ENCODE peak calls at places on chromosomes 13 and 19, in six cellular contexts. P is GM23338, H is PC-3, K is MM.1S, T is hepatocyte, S is GM23248. U is an unnamed sample. For H3K9me2 and H3K79me2, the result is how much of the 10 kb centered on the place peaks cover.

GRCh38 chr19:51064534-51065220 is at the start of gene KLK13:
- DNase-seq in P (peak), H (no peak), K (no peak), T (peak), S (peak), U (no peak)

GRCh38 chr13:42066542-42066941 is 18.1 kb downstream of the DGKH start:
- DNase-seq in P (no peak), H (no peak), K (no peak), T (no peak), S (peak), U (no peak)

GRCh38 chr13:38582133-38582532 is 104.7 kb upstream of the FREM2 start:
- DNase-seq in P (peak), H (peak), K (peak), T (peak), S (peak), U (peak)

GRCh38 chr19:51551673-51552440 is 19.2 kb upstream of the ZNF175 start:
- DNase-seq in P (no peak), H (no peak), K (no peak), T (no peak), S (no peak), U (no peak)

GRCh38 chr13:32988588-32989256 is 27.5 kb upstream of the KL start:
- DNase-seq in P (no peak), H (no peak), K (no peak), T (no peak), S (peak), U (no peak)

GRCh38 chr13:40664100-40665060 is 2.1 kb downstream of the FOXO1 start:
- DNase-seq in P (peak), H (peak), K (peak), T (peak), S (peak), U (peak)

GRCh38 chr13:92355213-92355612 is 871.4 kb upstream of the GPC6 start:
- DNase-seq in P (peak), H (peak), K (no peak), T (peak), S (no peak), U (no peak)

GRCh38 chr19:35038623-35039512 is 2.7 kb upstream of the HPN start:
- DNase-seq in P (no peak), H (no peak), K (no peak), T (no peak), S (no peak), U (no peak)

GRCh38 chr13:114099191-114099590 is 33.2 kb downstream of the RASA3 start:
- DNase-seq in P (no peak), H (peak), K (peak), T (peak), S (peak), U (peak)

GRCh38 chr13:100108913-100109507 is 20.1 kb downstream of the PCCA start:
- DNase-seq in P (no peak), H (no peak), K (no peak), T (no peak), S (peak), U (no peak)

GRCh38 chr13:39373108-39373507 is 229.9 kb downstream of the LHFPL6 start:
- DNase-seq in P (no peak), H (no peak), K (no peak), T (no peak), S (no peak), U (no peak)

GRCh38 chr13:20006206-20006605 is 47.7 kb downstream of the ZMYM2 start:
- DNase-seq in P (no peak), H (peak), K (no peak), T (no peak), S (peak), U (no peak)

GRCh38 chr19:1082165-1082927 is 12.8 kb downstream of the POLR2E start:
- DNase-seq in P (peak), H (peak), K (no peak), T (peak), S (peak), U (peak)

GRCh38 chr19:40139533-40140287 is 49.0 kb upstream of the ZNF780A start:
- DNase-seq in P (peak), H (peak), K (peak), T (peak), S (peak), U (no peak)

GRCh38 chr19:33507021-33507956 is 14.3 kb downstream of the PEPD start:
- DNase-seq in P (peak), H (peak), K (no peak), T (no peak), S (no peak), U (peak)

GRCh38 chr19:35665604-35666003 is 713 bp upstream of the UPK1A start:
- DNase-seq in P (no peak), H (no peak), K (no peak), T (no peak), S (no peak), U (no peak)

GRCh38 chr19:18590273-18591272 is 2.0 kb downstream of the REX1BD start:
- DNase-seq in P (peak), H (no peak), K (no peak), T (peak), S (no peak), U (no peak)

GRCh38 chr13:112943309-112944125 is 25.5 kb upstream of the MCF2L start:
- DNase-seq in P (peak), H (peak), K (no peak), T (peak), S (peak), U (peak)

GRCh38 chr13:33645591-33646554 is 172.1 kb upstream of the RFC3 start:
- DNase-seq in P (no peak), H (no peak), K (no peak), T (no peak), S (no peak), U (no peak)

GRCh38 chr19:13234518-13234917 is 84.3 kb downstream of the IER2 start:
- DNase-seq in P (peak), H (peak), K (peak), T (peak), S (peak), U (no peak)

GRCh38 chr13:112709825-112710783 is 20.3 kb downstream of the ATP11A start:
- DNase-seq in P (no peak), H (no peak), K (no peak), T (no peak), S (no peak), U (no peak)

GRCh38 chr13:70203661-70204229 is 95.5 kb upstream of the KLHL1 start:
- DNase-seq in P (peak), H (peak), K (no peak), T (no peak), S (no peak), U (peak)

GRCh38 chr19:12872941-12873890 is 8.0 kb downstream of the DNASE2 start:
- DNase-seq in P (peak), H (peak), K (peak), T (peak), S (peak), U (peak)

GRCh38 chr19:30785728-30786127 is 413.5 kb downstream of the ZNF536 start:
- DNase-seq in P (peak), H (no peak), K (no peak), T (no peak), S (peak), U (no peak)

GRCh38 chr13:33259296-33259695 is 26.3 kb downstream of the STARD13 start:
- DNase-seq in P (peak), H (no peak), K (no peak), T (no peak), S (no peak), U (no peak)

GRCh38 chr13:29760561-29760960 is 89.9 kb downstream of the UBL3 start:
- DNase-seq in P (no peak), H (no peak), K (peak), T (no peak), S (no peak), U (no peak)
- H3K9me2 ChIP-seq in P (under half), H (under half), K (under half), T (under half), S (under half), U (under half)

GRCh38 chr19:57290970-57291369 is 10.7 kb downstream of the ZNF460 start:
- DNase-seq in P (no peak), H (no peak), K (no peak), T (no peak), S (no peak), U (peak)

GRCh38 chr19:57288373-57288772 is 8.1 kb downstream of the ZNF460 start:
- DNase-seq in P (no peak), H (no peak), K (no peak), T (no peak), S (no peak), U (no peak)

DNA sequence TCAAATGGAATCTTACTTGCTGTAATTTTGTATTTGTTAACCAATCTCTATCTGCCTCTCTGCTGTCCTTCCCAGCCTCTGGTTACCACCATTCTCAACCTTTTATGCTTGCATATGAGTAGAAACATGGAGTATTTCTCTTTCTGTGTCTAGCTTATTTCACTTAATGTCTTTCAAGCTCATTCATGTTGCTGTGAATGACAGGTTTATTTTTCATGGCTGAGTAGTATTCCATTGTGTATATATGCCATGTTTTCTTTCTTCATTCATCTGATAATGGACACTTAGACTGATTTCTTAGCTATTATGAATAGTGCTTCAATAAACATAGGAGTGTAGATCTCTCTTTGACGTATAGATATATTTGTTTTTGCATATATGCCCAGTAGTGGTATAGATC is 13.4 kb downstream of the ZNF460 start:
- DNase-seq in P (no peak), H (no peak), K (no peak), T (no peak), S (no peak), U (peak)
- H3K79me2 ChIP-seq in P (half or more), H (half or more), K (half or more), T (half or more), S (half or more), U (half or more)

GRCh38 chr13:102679449-102680132 is 15.3 kb downstream of the METTL21C start:
- DNase-seq in P (no peak), H (no peak), K (no peak), T (peak), S (no peak), U (no peak)

GRCh38 chr13:102680133-102680717 is 14.6 kb downstream of the METTL21C start:
- DNase-seq in P (no peak), H (no peak), K (no peak), T (no peak), S (no peak), U (no peak)

GRCh38 chr13:102675115-102675514 is 19.7 kb downstream of the METTL21C start:
- DNase-seq in P (no peak), H (no peak), K (no peak), T (no peak), S (no peak), U (no peak)

GRCh38 chr13:102678339-102679122 is 16.3 kb downstream of the METTL21C start:
- DNase-seq in P (no peak), H (no peak), K (no peak), T (no peak), S (no peak), U (no peak)

GRCh38 chr13:102677122-102677521 is 17.7 kb downstream of the METTL21C start:
- DNase-seq in P (no peak), H (no peak), K (no peak), T (no peak), S (no peak), U (no peak)
- H3K9me2 ChIP-seq in P (under half), H (under half), K (under half), T (under half), S (under half), U (under half)

GRCh38 chr19:3695986-3696659 is 4.1 kb downstream of the PIP5K1C start:
- DNase-seq in P (no peak), H (no peak), K (no peak), T (no peak), S (no peak), U (no peak)

GRCh38 chr19:3697671-3698385 is 2.4 kb downstream of the PIP5K1C start:
- DNase-seq in P (no peak), H (no peak), K (no peak), T (no peak), S (no peak), U (no peak)

GRCh38 chr19:3696660-3696995 is 3.6 kb downstream of the PIP5K1C start:
- DNase-seq in P (no peak), H (no peak), K (no peak), T (no peak), S (no peak), U (no peak)

GRCh38 chr19:3698386-3698950 is 1.8 kb downstream of the PIP5K1C start:
- DNase-seq in P (no peak), H (no peak), K (no peak), T (no peak), S (peak), U (no peak)

GRCh38 chr19:3697094-3697493 is 3.2 kb downstream of the PIP5K1C start:
- DNase-seq in P (no peak), H (no peak), K (no peak), T (no peak), S (no peak), U (no peak)
- H3K79me2 ChIP-seq in P (half or more), H (under half), K (half or more), T (half or more), S (half or more), U (under half)

DNA sequence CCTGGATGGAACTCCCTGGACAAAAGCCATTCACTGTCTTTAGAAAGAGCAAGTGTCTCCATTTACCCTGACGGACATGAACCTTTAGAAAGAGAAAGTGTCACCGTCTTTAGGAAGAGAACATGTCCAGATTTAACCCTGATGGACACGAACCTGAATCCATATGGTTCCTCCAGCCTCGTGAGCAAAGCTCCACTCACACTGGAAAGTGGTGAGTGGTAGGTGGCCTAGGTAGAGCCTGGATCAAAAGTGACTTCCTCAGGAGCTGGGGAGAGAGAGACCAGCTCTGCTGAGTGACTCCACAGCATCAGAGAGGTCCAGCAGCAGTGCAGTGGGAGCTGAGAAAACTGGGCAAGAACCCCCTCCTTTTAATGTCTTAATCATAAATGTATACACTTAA is 59.8 kb upstream of the IRS2 start:
- DNase-seq in P (no peak), H (no peak), K (no peak), T (no peak), S (no peak), U (no peak)
- H3K9me2 ChIP-seq in P (under half), H (under half), K (under half), T (under half), S (under half), U (under half)

U was measured in PC-9.